ENCODE peak calls at places on chromosomes 1 and 21, in seven cellular contexts. G, U, H, V, Q, A and I are unnamed samples.

GRCh38 chr1:166969074-166969677 is 6.2 kb downstream of the ILDR2 start:
- DNase-seq in G (no peak), U (peak), H (no peak), V (no peak), Q (no peak), A (no peak), I (no peak)

GRCh38 chr1:160208179-160209040 is 3.2 kb downstream of the PEA15 start:
- DNase-seq in G (no peak), U (no peak), H (no peak), V (no peak), Q (no peak), A (no peak), I (no peak)

GRCh38 chr1:97677702-97678101 is 243.1 kb downstream of the DPYD start:
- DNase-seq in G (no peak), U (no peak), H (no peak), V (no peak), Q (no peak), A (no peak), I (no peak)

GRCh38 chr1:42529724-42530161 is 66.7 kb downstream of the CCDC30 start:
- DNase-seq in G (no peak), U (no peak), H (no peak), V (no peak), Q (no peak), A (no peak), I (no peak)

GRCh38 chr1:95071539-95071938 is 1.2 kb downstream of the ALG14 start:
- DNase-seq in G (no peak), U (no peak), H (no peak), V (no peak), Q (no peak), A (no peak), I (no peak)

GRCh38 chr1:162835157-162835899 is 25.6 kb downstream of the CCDC190 start:
- DNase-seq in G (peak), U (peak), H (no peak), V (no peak), Q (no peak), A (no peak), I (peak)

GRCh38 chr1:104125226-104125625 is 375.5 kb downstream of the AMY1C start:
- DNase-seq in G (no peak), U (no peak), H (no peak), V (no peak), Q (no peak), A (no peak), I (no peak)

GRCh38 chr1:160046494-160047115 is 14.8 kb upstream of the PIGM start:
- DNase-seq in G (peak), U (no peak), H (peak), V (no peak), Q (peak), A (peak), I (no peak)

GRCh38 chr1:43069481-43070050 is 102.5 kb downstream of the EBNA1BP2 start:
- DNase-seq in G (no peak), U (no peak), H (no peak), V (no peak), Q (no peak), A (peak), I (no peak)

DNA sequence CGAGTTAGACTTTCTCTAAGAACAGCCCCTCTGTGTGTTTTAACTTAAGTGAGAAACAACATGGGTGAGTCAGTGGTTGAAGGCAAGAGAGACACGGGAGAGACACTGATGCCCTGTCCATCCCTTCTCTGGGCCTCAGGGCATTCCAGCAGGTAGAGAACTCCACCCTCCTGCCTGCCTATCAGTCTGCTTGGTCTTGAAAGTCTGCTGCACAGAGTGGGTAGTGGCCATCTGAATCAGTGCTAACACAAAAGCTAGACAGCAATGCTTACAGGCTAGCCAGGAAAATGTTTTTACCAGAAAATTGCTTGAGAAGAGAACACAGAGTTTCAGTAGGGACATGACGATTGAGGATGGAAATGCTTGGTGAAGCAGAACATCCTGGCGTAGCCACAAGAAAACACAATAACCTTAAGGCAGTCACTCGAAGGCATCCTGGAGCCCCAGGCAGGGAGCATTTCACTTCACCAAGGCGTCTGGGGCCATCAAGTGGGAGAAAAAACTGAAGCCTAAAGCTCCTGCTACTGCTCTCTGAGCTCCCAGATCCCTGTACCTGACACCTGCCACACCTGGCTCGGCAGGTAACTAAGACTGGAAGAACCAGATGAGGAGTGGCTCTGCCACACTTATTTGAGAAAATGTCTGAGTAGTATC is 17.9 kb upstream of the LBR start:
- DNase-seq in G (no peak), U (no peak), H (no peak), V (no peak), Q (no peak), A (no peak), I (no peak)
- TF ChIP-seq TAF1 in G (no peak), U (no peak), H (no peak), V (no peak), Q (no peak), A (no peak), I (no peak)

GRCh38 chr21:38561613-38562012 is 63.3 kb upstream of the ERG start:
- DNase-seq in G (no peak), U (no peak), H (no peak), V (no peak), Q (no peak), A (no peak), I (no peak)
- TF ChIP-seq TAF1 in G (no peak), U (no peak), H (no peak), V (no peak), Q (no peak), A (no peak), I (no peak)

GRCh38 chr1:238451006-238451405 is 560.3 kb upstream of the ZP4 start:
- DNase-seq in G (no peak), U (no peak), H (no peak), V (no peak), Q (no peak), A (no peak), I (no peak)

GRCh38 chr1:238457610-238458009 is 566.9 kb upstream of the ZP4 start:
- DNase-seq in G (no peak), U (no peak), H (no peak), V (no peak), Q (no peak), A (no peak), I (no peak)

GRCh38 chr1:238451781-238452310 is 561.1 kb upstream of the ZP4 start:
- DNase-seq in G (no peak), U (no peak), H (no peak), V (no peak), Q (no peak), A (no peak), I (no peak)
- TF ChIP-seq TAF1 in G (no peak), U (no peak), H (no peak), V (no peak), Q (no peak), A (no peak), I (no peak)

GRCh38 chr1:174964261-174964984 is 35.3 kb upstream of the CACYBP start:
- DNase-seq in G (no peak), U (no peak), H (no peak), V (no peak), Q (peak), A (no peak), I (no peak)
- TF ChIP-seq TAF1 in G (no peak), U (no peak), H (no peak), V (no peak), Q (no peak), A (no peak), I (no peak)